ENCODE peak calls at places on chromosomes 6 and 20, in nine cellular contexts. One of them, this sample, is unnamed.
A peak's percentile ranks its signal among the peaks of the same experiment; 100 is the strongest.

GRCh38 chr6:87993331-87993730 is 54.3 kb upstream of the SPACA1 start:
- DNase-seq in stimulated activated CD4-positive, alpha-beta T cell treated with anti-CD3 and anti-CD28 coated beads, Interleukin-15, amount 100 ng/mL, for 1 hour: no peak
- DNase-seq in type B pancreatic cell: no peak
- DNase-seq in body of pancreas: no peak
- DNase-seq in caudate nucleus: no peak
- DNase-seq in T-helper 2 cell: no peak
- DNase-seq in substantia nigra: no peak
- DNase-seq in T-cell: no peak
- DNase-seq in cardiac fibroblast: no peak
- DNase-seq in this sample: no peak

GRCh38 chr6:25882066-25882496 is 8.0 kb upstream of the SLC17A3 start:
- DNase-seq in T-cell: no peak
- DNase-seq in caudate nucleus: no peak
- DNase-seq in stimulated activated CD4-positive, alpha-beta T cell treated with anti-CD3 and anti-CD28 coated beads, Interleukin-15, amount 100 ng/mL, for 1 hour: peak; percentile 3
- DNase-seq in T-helper 2 cell: no peak
- DNase-seq in body of pancreas: peak; percentile 10
- DNase-seq in substantia nigra: no peak
- DNase-seq in type B pancreatic cell: no peak
- DNase-seq in cardiac fibroblast: no peak
- DNase-seq in this sample: no peak

GRCh38 chr20:5216663-5217062 is 89.9 kb downstream of the CDS2 start:
- DNase-seq in T-cell: no peak
- DNase-seq in stimulated activated CD4-positive, alpha-beta T cell treated with anti-CD3 and anti-CD28 coated beads, Interleukin-15, amount 100 ng/mL, for 1 hour: no peak
- DNase-seq in cardiac fibroblast: no peak
- DNase-seq in T-helper 2 cell: no peak
- DNase-seq in substantia nigra: peak; percentile 42
- DNase-seq in caudate nucleus: no peak
- DNase-seq in body of pancreas: no peak
- DNase-seq in type B pancreatic cell: no peak
- DNase-seq in this sample: no peak

GRCh38 chr20:46709459-46710148 is at the start of gene SLC2A10:
- DNase-seq in type B pancreatic cell: peak; percentile 81
- DNase-seq in body of pancreas: peak; percentile 68
- DNase-seq in cardiac fibroblast: peak; percentile 61
- DNase-seq in stimulated activated CD4-positive, alpha-beta T cell treated with anti-CD3 and anti-CD28 coated beads, Interleukin-15, amount 100 ng/mL, for 1 hour: no peak
- DNase-seq in T-helper 2 cell: no peak
- DNase-seq in caudate nucleus: no peak
- DNase-seq in substantia nigra: peak; percentile 10
- DNase-seq in T-cell: no peak
- DNase-seq in this sample: peak; percentile 58

GRCh38 chr6:107740496-107741190 is 83.5 kb downstream of the SCML4 start:
- DNase-seq in T-cell: no peak
- DNase-seq in caudate nucleus: no peak
- DNase-seq in T-helper 2 cell: no peak
- DNase-seq in stimulated activated CD4-positive, alpha-beta T cell treated with anti-CD3 and anti-CD28 coated beads, Interleukin-15, amount 100 ng/mL, for 1 hour: no peak
- DNase-seq in substantia nigra: no peak
- DNase-seq in type B pancreatic cell: no peak
- DNase-seq in body of pancreas: no peak
- DNase-seq in cardiac fibroblast: no peak
- DNase-seq in this sample: no peak

GRCh38 chr6:147467891-147468290 is 40.6 kb upstream of the SAMD5 start:
- DNase-seq in body of pancreas: no peak
- DNase-seq in type B pancreatic cell: no peak
- DNase-seq in T-helper 2 cell: no peak
- DNase-seq in T-cell: no peak
- DNase-seq in substantia nigra: no peak
- DNase-seq in stimulated activated CD4-positive, alpha-beta T cell treated with anti-CD3 and anti-CD28 coated beads, Interleukin-15, amount 100 ng/mL, for 1 hour: no peak
- DNase-seq in cardiac fibroblast: no peak
- DNase-seq in caudate nucleus: no peak
- DNase-seq in this sample: no peak

GRCh38 chr6:150490586-150490985 is 109.1 kb upstream of the PLEKHG1 start:
- DNase-seq in caudate nucleus: no peak
- DNase-seq in T-cell: no peak
- DNase-seq in stimulated activated CD4-positive, alpha-beta T cell treated with anti-CD3 and anti-CD28 coated beads, Interleukin-15, amount 100 ng/mL, for 1 hour: no peak
- DNase-seq in T-helper 2 cell: no peak
- DNase-seq in body of pancreas: no peak
- DNase-seq in type B pancreatic cell: no peak
- DNase-seq in substantia nigra: no peak
- DNase-seq in cardiac fibroblast: no peak
- DNase-seq in this sample: no peak

GRCh38 chr20:17431621-17432364 is 99.4 kb downstream of the BFSP1 start:
- DNase-seq in stimulated activated CD4-positive, alpha-beta T cell treated with anti-CD3 and anti-CD28 coated beads, Interleukin-15, amount 100 ng/mL, for 1 hour: no peak
- DNase-seq in substantia nigra: peak; percentile 17
- DNase-seq in cardiac fibroblast: peak; percentile 60
- DNase-seq in caudate nucleus: no peak
- DNase-seq in body of pancreas: peak; percentile 44
- DNase-seq in T-helper 2 cell: no peak
- DNase-seq in T-cell: peak; percentile 31
- DNase-seq in type B pancreatic cell: no peak
- DNase-seq in this sample: peak; percentile 73

GRCh38 chr20:4161447-4162251 is 146.3 kb upstream of the RNF24 start:
- DNase-seq in stimulated activated CD4-positive, alpha-beta T cell treated with anti-CD3 and anti-CD28 coated beads, Interleukin-15, amount 100 ng/mL, for 1 hour: no peak
- DNase-seq in type B pancreatic cell: no peak
- DNase-seq in T-cell: no peak
- DNase-seq in body of pancreas: peak; percentile 84
- DNase-seq in caudate nucleus: no peak
- DNase-seq in substantia nigra: no peak
- DNase-seq in T-helper 2 cell: no peak
- DNase-seq in cardiac fibroblast: no peak
- DNase-seq in this sample: peak; percentile 41

GRCh38 chr6:58290177-58290576 is 972.7 kb downstream of the PRIM2 start:
- DNase-seq in type B pancreatic cell: no peak
- DNase-seq in body of pancreas: no peak
- DNase-seq in cardiac fibroblast: no peak
- DNase-seq in substantia nigra: no peak
- DNase-seq in caudate nucleus: no peak
- DNase-seq in stimulated activated CD4-positive, alpha-beta T cell treated with anti-CD3 and anti-CD28 coated beads, Interleukin-15, amount 100 ng/mL, for 1 hour: no peak
- DNase-seq in T-cell: no peak
- DNase-seq in T-helper 2 cell: no peak
- DNase-seq in this sample: no peak

GRCh38 chr20:50724851-50725721 is 6.3 kb upstream of the PARD6B start:
- DNase-seq in type B pancreatic cell: peak; percentile 75
- DNase-seq in T-cell: no peak
- DNase-seq in substantia nigra: no peak
- DNase-seq in caudate nucleus: peak; percentile 91
- DNase-seq in stimulated activated CD4-positive, alpha-beta T cell treated with anti-CD3 and anti-CD28 coated beads, Interleukin-15, amount 100 ng/mL, for 1 hour: no peak
- DNase-seq in T-helper 2 cell: no peak
- DNase-seq in cardiac fibroblast: peak; percentile 96
- DNase-seq in body of pancreas: peak; percentile 68
- DNase-seq in this sample: no peak

GRCh38 chr6:113011803-113012202 is 664.7 kb downstream of the RFPL4B start:
- DNase-seq in type B pancreatic cell: no peak
- DNase-seq in T-helper 2 cell: no peak
- DNase-seq in stimulated activated CD4-positive, alpha-beta T cell treated with anti-CD3 and anti-CD28 coated beads, Interleukin-15, amount 100 ng/mL, for 1 hour: no peak
- DNase-seq in T-cell: no peak
- DNase-seq in cardiac fibroblast: peak; percentile 75
- DNase-seq in caudate nucleus: no peak
- DNase-seq in substantia nigra: no peak
- DNase-seq in body of pancreas: no peak
- DNase-seq in this sample: no peak

GRCh38 chr6:48109902-48110301 is 1.1 kb downstream of the PTCHD4 start:
- DNase-seq in stimulated activated CD4-positive, alpha-beta T cell treated with anti-CD3 and anti-CD28 coated beads, Interleukin-15, amount 100 ng/mL, for 1 hour: no peak
- DNase-seq in cardiac fibroblast: no peak
- DNase-seq in body of pancreas: no peak
- DNase-seq in T-cell: no peak
- DNase-seq in substantia nigra: no peak
- DNase-seq in T-helper 2 cell: no peak
- DNase-seq in caudate nucleus: no peak
- DNase-seq in type B pancreatic cell: no peak
- DNase-seq in this sample: peak; percentile 19

GRCh38 chr6:112145080-112145573 is 57.7 kb downstream of the FAM229B start:
- DNase-seq in caudate nucleus: no peak
- DNase-seq in type B pancreatic cell: no peak
- DNase-seq in T-cell: no peak
- DNase-seq in T-helper 2 cell: no peak
- DNase-seq in substantia nigra: no peak
- DNase-seq in stimulated activated CD4-positive, alpha-beta T cell treated with anti-CD3 and anti-CD28 coated beads, Interleukin-15, amount 100 ng/mL, for 1 hour: no peak
- DNase-seq in body of pancreas: no peak
- DNase-seq in cardiac fibroblast: no peak
- DNase-seq in this sample: peak; percentile 66

GRCh38 chr6:118843685-118844390 is 50.1 kb upstream of the ASF1A start:
- DNase-seq in substantia nigra: no peak
- DNase-seq in type B pancreatic cell: no peak
- DNase-seq in T-helper 2 cell: no peak
- DNase-seq in caudate nucleus: no peak
- DNase-seq in stimulated activated CD4-positive, alpha-beta T cell treated with anti-CD3 and anti-CD28 coated beads, Interleukin-15, amount 100 ng/mL, for 1 hour: no peak
- DNase-seq in cardiac fibroblast: peak; percentile 16
- DNase-seq in body of pancreas: no peak
- DNase-seq in T-cell: no peak
- DNase-seq in this sample: no peak

GRCh38 chr6:35359744-35360348 is 17.5 kb downstream of the PPARD start:
- DNase-seq in T-helper 2 cell: no peak
- DNase-seq in T-cell: no peak
- DNase-seq in body of pancreas: peak; percentile 74
- DNase-seq in caudate nucleus: no peak
- DNase-seq in substantia nigra: peak; percentile 54
- DNase-seq in stimulated activated CD4-positive, alpha-beta T cell treated with anti-CD3 and anti-CD28 coated beads, Interleukin-15, amount 100 ng/mL, for 1 hour: no peak
- DNase-seq in cardiac fibroblast: peak; percentile 87
- DNase-seq in type B pancreatic cell: no peak
- DNase-seq in this sample: no peak

GRCh38 chr20:25249198-25249931 is 1.5 kb downstream of the PYGB start:
- DNase-seq in caudate nucleus: no peak
- DNase-seq in T-helper 2 cell: no peak
- DNase-seq in T-cell: no peak
- DNase-seq in body of pancreas: no peak
- DNase-seq in stimulated activated CD4-positive, alpha-beta T cell treated with anti-CD3 and anti-CD28 coated beads, Interleukin-15, amount 100 ng/mL, for 1 hour: no peak
- DNase-seq in substantia nigra: no peak
- DNase-seq in cardiac fibroblast: peak; percentile 29
- DNase-seq in type B pancreatic cell: no peak
- DNase-seq in this sample: peak; percentile 23

GRCh38 chr6:27224729-27225128 is 22.8 kb upstream of the PRSS16 start:
- DNase-seq in substantia nigra: no peak
- DNase-seq in T-cell: no peak
- DNase-seq in caudate nucleus: no peak
- DNase-seq in type B pancreatic cell: no peak
- DNase-seq in stimulated activated CD4-positive, alpha-beta T cell treated with anti-CD3 and anti-CD28 coated beads, Interleukin-15, amount 100 ng/mL, for 1 hour: no peak
- DNase-seq in T-helper 2 cell: no peak
- DNase-seq in body of pancreas: no peak
- DNase-seq in cardiac fibroblast: no peak
- DNase-seq in this sample: no peak

GRCh38 chr20:60262967-60263603 is 304.9 kb downstream of the CDH26 start:
- DNase-seq in cardiac fibroblast: peak; percentile 19
- DNase-seq in T-cell: peak; percentile 53
- DNase-seq in stimulated activated CD4-positive, alpha-beta T cell treated with anti-CD3 and anti-CD28 coated beads, Interleukin-15, amount 100 ng/mL, for 1 hour: peak; percentile 16
- DNase-seq in T-helper 2 cell: peak; percentile 23
- DNase-seq in caudate nucleus: no peak
- DNase-seq in type B pancreatic cell: no peak
- DNase-seq in body of pancreas: peak; percentile 20
- DNase-seq in substantia nigra: no peak
- DNase-seq in this sample: no peak

GRCh38 chr6:19032486-19033295 is 645.5 kb downstream of the RNF144B start:
- DNase-seq in body of pancreas: no peak
- DNase-seq in T-helper 2 cell: no peak
- DNase-seq in substantia nigra: no peak
- DNase-seq in T-cell: no peak
- DNase-seq in stimulated activated CD4-positive, alpha-beta T cell treated with anti-CD3 and anti-CD28 coated beads, Interleukin-15, amount 100 ng/mL, for 1 hour: no peak
- DNase-seq in cardiac fibroblast: no peak
- DNase-seq in type B pancreatic cell: no peak
- DNase-seq in caudate nucleus: no peak
- DNase-seq in this sample: no peak

GRCh38 chr6:313917-314316 is 21.6 kb downstream of the DUSP22 start:
- DNase-seq in body of pancreas: no peak
- DNase-seq in type B pancreatic cell: no peak
- DNase-seq in T-cell: no peak
- DNase-seq in T-helper 2 cell: no peak
- DNase-seq in caudate nucleus: no peak
- DNase-seq in cardiac fibroblast: no peak
- DNase-seq in stimulated activated CD4-positive, alpha-beta T cell treated with anti-CD3 and anti-CD28 coated beads, Interleukin-15, amount 100 ng/mL, for 1 hour: no peak
- DNase-seq in substantia nigra: no peak
- DNase-seq in this sample: no peak

GRCh38 chr20:43825635-43826034 is 89.0 kb upstream of the TOX2 start:
- DNase-seq in T-helper 2 cell: no peak
- DNase-seq in cardiac fibroblast: no peak
- DNase-seq in body of pancreas: no peak
- DNase-seq in T-cell: no peak
- DNase-seq in type B pancreatic cell: no peak
- DNase-seq in substantia nigra: no peak
- DNase-seq in stimulated activated CD4-positive, alpha-beta T cell treated with anti-CD3 and anti-CD28 coated beads, Interleukin-15, amount 100 ng/mL, for 1 hour: no peak
- DNase-seq in caudate nucleus: no peak
- DNase-seq in this sample: no peak

GRCh38 chr20:47664068-47664437 is 121.2 kb downstream of the SULF2 start:
- DNase-seq in type B pancreatic cell: no peak
- DNase-seq in T-cell: no peak
- DNase-seq in body of pancreas: no peak
- DNase-seq in caudate nucleus: no peak
- DNase-seq in stimulated activated CD4-positive, alpha-beta T cell treated with anti-CD3 and anti-CD28 coated beads, Interleukin-15, amount 100 ng/mL, for 1 hour: no peak
- DNase-seq in substantia nigra: no peak
- DNase-seq in cardiac fibroblast: no peak
- DNase-seq in T-helper 2 cell: no peak
- DNase-seq in this sample: no peak

GRCh38 chr20:45981261-45981660 is 9.3 kb upstream of the ZNF335 start:
- DNase-seq in substantia nigra: no peak
- DNase-seq in T-cell: no peak
- DNase-seq in stimulated activated CD4-positive, alpha-beta T cell treated with anti-CD3 and anti-CD28 coated beads, Interleukin-15, amount 100 ng/mL, for 1 hour: no peak
- DNase-seq in body of pancreas: no peak
- DNase-seq in type B pancreatic cell: no peak
- DNase-seq in T-helper 2 cell: no peak
- DNase-seq in cardiac fibroblast: no peak
- DNase-seq in caudate nucleus: no peak
- DNase-seq in this sample: no peak

GRCh38 chr20:40607927-40608326 is 81.1 kb downstream of the MAFB start:
- DNase-seq in substantia nigra: no peak
- DNase-seq in caudate nucleus: no peak
- DNase-seq in T-cell: no peak
- DNase-seq in body of pancreas: no peak
- DNase-seq in T-helper 2 cell: no peak
- DNase-seq in type B pancreatic cell: no peak
- DNase-seq in cardiac fibroblast: no peak
- DNase-seq in stimulated activated CD4-positive, alpha-beta T cell treated with anti-CD3 and anti-CD28 coated beads, Interleukin-15, amount 100 ng/mL, for 1 hour: no peak
- DNase-seq in this sample: no peak